ENCODE peak calls at places on chromosomes 2 and 18, in nine cellular contexts. One of them, this sample, is unnamed.

GRCh38 chr18:830315-830901 is 18.4 kb upstream of the YES1 start:
- DNase-seq in sigmoid colon: no peak
- DNase-seq in pancreas: no peak
- DNase-seq in GM23248: peak; percentile 73
- DNase-seq in SJSA1: peak; percentile 73
- DNase-seq in mesendoderm: peak; percentile 88
- DNase-seq in small intestine: no peak
- DNase-seq in heart right ventricle: peak; percentile 51
- DNase-seq in adrenal gland: peak; percentile 25
- DNase-seq in this sample: no peak

GRCh38 chr2:142140434-142140845 is 9.6 kb upstream of the LRP1B start:
- DNase-seq in sigmoid colon: no peak
- DNase-seq in pancreas: no peak
- DNase-seq in GM23248: peak; percentile 34
- DNase-seq in SJSA1: peak; percentile 10
- DNase-seq in mesendoderm: peak; percentile 31
- DNase-seq in small intestine: peak; percentile 7
- DNase-seq in heart right ventricle: no peak
- DNase-seq in adrenal gland: no peak
- DNase-seq in this sample: no peak

GRCh38 chr2:192124576-192124975 is 70.2 kb downstream of the TMEFF2 start:
- DNase-seq in sigmoid colon: no peak
- DNase-seq in pancreas: no peak
- DNase-seq in GM23248: peak; percentile 49
- DNase-seq in SJSA1: no peak
- DNase-seq in mesendoderm: no peak
- DNase-seq in small intestine: no peak
- DNase-seq in heart right ventricle: no peak
- DNase-seq in adrenal gland: no peak
- DNase-seq in this sample: no peak

GRCh38 chr2:134207589-134208209 is 46.2 kb upstream of the MGAT5 start:
- DNase-seq in sigmoid colon: no peak
- DNase-seq in pancreas: peak; percentile 68
- DNase-seq in GM23248: peak; percentile 64
- DNase-seq in SJSA1: no peak
- DNase-seq in mesendoderm: peak; percentile 93
- DNase-seq in small intestine: peak; percentile 71
- DNase-seq in heart right ventricle: peak; percentile 60
- DNase-seq in adrenal gland: peak; percentile 60
- DNase-seq in this sample: peak; percentile 86

GRCh38 chr2:54724150-54724559 is 693 bp downstream of the EML6 start:
- DNase-seq in sigmoid colon: no peak
- DNase-seq in pancreas: no peak
- DNase-seq in GM23248: peak; percentile 49
- DNase-seq in SJSA1: peak; percentile 35
- DNase-seq in mesendoderm: no peak
- DNase-seq in small intestine: peak; percentile 21
- DNase-seq in heart right ventricle: no peak
- DNase-seq in adrenal gland: no peak
- DNase-seq in this sample: no peak

GRCh38 chr2:205781244-205781643 is 98.9 kb downstream of the NRP2 start:
- DNase-seq in sigmoid colon: no peak
- DNase-seq in pancreas: no peak
- DNase-seq in GM23248: no peak
- DNase-seq in SJSA1: no peak
- DNase-seq in mesendoderm: no peak
- DNase-seq in small intestine: no peak
- DNase-seq in heart right ventricle: no peak
- DNase-seq in adrenal gland: no peak
- DNase-seq in this sample: no peak

GRCh38 chr2:189899101-189899500 is 114.9 kb downstream of the PMS1 start:
- DNase-seq in sigmoid colon: no peak
- DNase-seq in pancreas: no peak
- DNase-seq in GM23248: peak; percentile 32
- DNase-seq in SJSA1: no peak
- DNase-seq in mesendoderm: no peak
- DNase-seq in small intestine: no peak
- DNase-seq in heart right ventricle: no peak
- DNase-seq in adrenal gland: no peak
- DNase-seq in this sample: no peak

GRCh38 chr2:200217320-200217719 is 89.2 kb upstream of the SPATS2L start:
- DNase-seq in sigmoid colon: no peak
- DNase-seq in pancreas: no peak
- DNase-seq in GM23248: no peak
- DNase-seq in SJSA1: no peak
- DNase-seq in mesendoderm: no peak
- DNase-seq in small intestine: no peak
- DNase-seq in heart right ventricle: no peak
- DNase-seq in adrenal gland: no peak
- DNase-seq in this sample: no peak

GRCh38 chr18:54762386-54762785 is 65.9 kb upstream of the RAB27B start:
- DNase-seq in sigmoid colon: no peak
- DNase-seq in pancreas: no peak
- DNase-seq in GM23248: no peak
- DNase-seq in SJSA1: no peak
- DNase-seq in mesendoderm: peak; percentile 45
- DNase-seq in small intestine: no peak
- DNase-seq in heart right ventricle: no peak
- DNase-seq in adrenal gland: no peak
- DNase-seq in this sample: no peak

GRCh38 chr2:42932271-42933151 is 140.1 kb upstream of the HAAO start:
- DNase-seq in sigmoid colon: no peak
- DNase-seq in pancreas: no peak
- DNase-seq in GM23248: no peak
- DNase-seq in SJSA1: peak; percentile 70
- DNase-seq in mesendoderm: no peak
- DNase-seq in small intestine: no peak
- DNase-seq in heart right ventricle: no peak
- DNase-seq in adrenal gland: peak; percentile 44
- DNase-seq in this sample: no peak

GRCh38 chr2:42929985-42930581 is 137.7 kb upstream of the HAAO start:
- DNase-seq in sigmoid colon: no peak
- DNase-seq in pancreas: no peak
- DNase-seq in GM23248: peak; percentile 89
- DNase-seq in SJSA1: peak; percentile 77
- DNase-seq in mesendoderm: peak; percentile 42
- DNase-seq in small intestine: no peak
- DNase-seq in heart right ventricle: peak; percentile 67
- DNase-seq in adrenal gland: no peak
- DNase-seq in this sample: peak; percentile 65

GRCh38 chr2:42929577-42929984 is 137.2 kb upstream of the HAAO start:
- DNase-seq in sigmoid colon: no peak
- DNase-seq in pancreas: no peak
- DNase-seq in GM23248: no peak
- DNase-seq in SJSA1: no peak
- DNase-seq in mesendoderm: no peak
- DNase-seq in small intestine: no peak
- DNase-seq in heart right ventricle: no peak
- DNase-seq in adrenal gland: no peak
- DNase-seq in this sample: no peak

GRCh38 chr2:42931818-42932195 is 139.4 kb upstream of the HAAO start:
- DNase-seq in sigmoid colon: no peak
- DNase-seq in pancreas: no peak
- DNase-seq in GM23248: no peak
- DNase-seq in SJSA1: peak; percentile 48
- DNase-seq in mesendoderm: peak; percentile 76
- DNase-seq in small intestine: no peak
- DNase-seq in heart right ventricle: no peak
- DNase-seq in adrenal gland: no peak
- DNase-seq in this sample: no peak

GRCh38 chr2:42931147-42931817 is 138.9 kb upstream of the HAAO start:
- DNase-seq in sigmoid colon: no peak
- DNase-seq in pancreas: no peak
- DNase-seq in GM23248: peak; percentile 53
- DNase-seq in SJSA1: peak; percentile 38
- DNase-seq in mesendoderm: peak; percentile 88
- DNase-seq in small intestine: no peak
- DNase-seq in heart right ventricle: no peak
- DNase-seq in adrenal gland: no peak
- DNase-seq in this sample: peak; percentile 44
- H3K4me1 ChIP-seq in sigmoid colon: peaks cover 61% of the 10 kb centered on the region
- H3K4me1 ChIP-seq in pancreas: peaks cover 41% of the 10 kb centered on the region
- H3K4me1 ChIP-seq in GM23248: peaks cover 42% of the 10 kb centered on the region
- H3K4me1 ChIP-seq in SJSA1: peaks cover 85% of the 10 kb centered on the region
- H3K4me1 ChIP-seq in mesendoderm: peaks cover 15% of the 10 kb centered on the region
- H3K4me1 ChIP-seq in small intestine: peaks cover 8% of the 10 kb centered on the region
- H3K4me1 ChIP-seq in heart right ventricle: peaks cover 88% of the 10 kb centered on the region
- H3K4me1 ChIP-seq in adrenal gland: peaks cover 8% of the 10 kb centered on the region
- H3K4me1 ChIP-seq in this sample: no peaks in the 10 kb centered on the region

GRCh38 chr2:70553334-70553583 is 367 bp downstream of the TGFA start:
- DNase-seq in sigmoid colon: no peak
- DNase-seq in pancreas: peak; percentile 63
- DNase-seq in GM23248: no peak
- DNase-seq in SJSA1: no peak
- DNase-seq in mesendoderm: peak; percentile 63
- DNase-seq in small intestine: peak; percentile 83
- DNase-seq in heart right ventricle: no peak
- DNase-seq in adrenal gland: no peak
- DNase-seq in this sample: peak; percentile 49
- H3K27me3 ChIP-seq in sigmoid colon: peaks cover 58% of the 10 kb centered on the region
- H3K27me3 ChIP-seq in pancreas: no peaks in the 10 kb centered on the region
- H3K27me3 ChIP-seq in GM23248: peaks cover 9% of the 10 kb centered on the region
- H3K27me3 ChIP-seq in SJSA1: peaks cover 55% of the 10 kb centered on the region
- H3K27me3 ChIP-seq in mesendoderm: no peaks in the 10 kb centered on the region
- H3K27me3 ChIP-seq in small intestine: no peaks in the 10 kb centered on the region
- H3K27me3 ChIP-seq in heart right ventricle: peaks cover 78% of the 10 kb centered on the region
- H3K27me3 ChIP-seq in adrenal gland: peaks cover 24% of the 10 kb centered on the region
- H3K27me3 ChIP-seq in this sample: no peaks in the 10 kb centered on the region

DNA sequence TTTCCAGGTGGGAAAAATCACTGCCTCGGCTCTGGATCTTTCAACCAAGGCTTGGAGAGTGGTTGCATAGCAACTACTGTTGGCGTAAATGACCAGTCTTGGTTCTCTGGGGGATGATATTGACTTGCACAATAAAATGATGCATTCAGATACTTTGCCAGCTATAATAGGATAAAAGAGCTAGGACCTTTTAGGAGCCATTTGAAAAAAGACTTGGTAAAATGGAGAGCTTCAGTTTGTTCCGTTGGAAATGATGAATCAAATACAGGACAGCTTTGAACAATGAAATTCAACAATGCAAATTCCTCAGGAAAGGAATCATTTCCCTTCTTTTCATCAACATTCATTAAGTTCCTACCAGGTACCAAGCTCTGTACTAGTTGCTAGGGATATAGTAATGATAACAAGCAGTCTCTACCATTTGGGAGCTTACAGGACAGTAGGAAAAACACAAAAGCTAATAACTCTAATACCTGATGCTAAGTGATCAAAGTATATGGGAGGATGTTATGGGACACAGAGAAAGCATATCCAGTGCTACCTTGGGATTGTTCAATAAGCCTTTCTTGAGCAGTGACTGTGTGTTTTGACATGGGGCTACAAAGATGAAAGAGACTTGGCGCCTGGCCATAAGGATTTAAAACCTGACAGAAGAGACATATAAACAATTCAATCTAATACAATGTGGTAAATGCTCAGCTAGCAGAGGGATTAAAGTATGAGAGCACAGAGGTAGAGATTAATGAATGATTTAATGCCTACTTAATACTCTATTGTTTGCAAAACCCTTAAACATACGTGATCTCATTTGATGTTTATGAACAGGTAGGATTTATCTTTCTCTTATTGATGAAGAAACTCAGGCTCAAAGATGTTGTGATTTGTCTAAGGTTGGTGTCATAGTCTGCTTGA is 110.7 kb downstream of the QPCT start:
- DNase-seq in sigmoid colon: peak; percentile 65
- DNase-seq in pancreas: no peak
- DNase-seq in GM23248: peak; percentile 66
- DNase-seq in SJSA1: peak; percentile 42
- DNase-seq in mesendoderm: peak; percentile 8
- DNase-seq in small intestine: no peak
- DNase-seq in heart right ventricle: no peak
- DNase-seq in adrenal gland: no peak
- DNase-seq in this sample: no peak
- H3K4me1 ChIP-seq in sigmoid colon: peaks cover 36% of the 10 kb centered on the region
- H3K4me1 ChIP-seq in pancreas: no peaks in the 10 kb centered on the region
- H3K4me1 ChIP-seq in GM23248: peaks cover 50% of the 10 kb centered on the region
- H3K4me1 ChIP-seq in SJSA1: peaks cover 56% of the 10 kb centered on the region
- H3K4me1 ChIP-seq in mesendoderm: peaks cover 3% of the 10 kb centered on the region
- H3K4me1 ChIP-seq in small intestine: no peaks in the 10 kb centered on the region
- H3K4me1 ChIP-seq in heart right ventricle: peaks cover 14% of the 10 kb centered on the region
- H3K4me1 ChIP-seq in adrenal gland: no peaks in the 10 kb centered on the region
- H3K4me1 ChIP-seq in this sample: no peaks in the 10 kb centered on the region

GRCh38 chr2:68387408-68388350 is 22.6 kb downstream of the PLEK start:
- DNase-seq in sigmoid colon: no peak
- DNase-seq in pancreas: no peak
- DNase-seq in GM23248: no peak
- DNase-seq in SJSA1: no peak
- DNase-seq in mesendoderm: no peak
- DNase-seq in small intestine: no peak
- DNase-seq in heart right ventricle: no peak
- DNase-seq in adrenal gland: no peak
- DNase-seq in this sample: no peak

GRCh38 chr2:68388358-68388757 is 23.3 kb downstream of the PLEK start:
- DNase-seq in sigmoid colon: no peak
- DNase-seq in pancreas: no peak
- DNase-seq in GM23248: no peak
- DNase-seq in SJSA1: no peak
- DNase-seq in mesendoderm: no peak
- DNase-seq in small intestine: no peak
- DNase-seq in heart right ventricle: no peak
- DNase-seq in adrenal gland: no peak
- DNase-seq in this sample: no peak

GRCh38 chr2:68390114-68390513 is 25.0 kb downstream of the PLEK start:
- DNase-seq in sigmoid colon: no peak
- DNase-seq in pancreas: no peak
- DNase-seq in GM23248: no peak
- DNase-seq in SJSA1: no peak
- DNase-seq in mesendoderm: no peak
- DNase-seq in small intestine: no peak
- DNase-seq in heart right ventricle: no peak
- DNase-seq in adrenal gland: no peak
- DNase-seq in this sample: no peak

GRCh38 chr2:68390600-68390999 is 25.5 kb downstream of the PLEK start:
- DNase-seq in sigmoid colon: no peak
- DNase-seq in pancreas: no peak
- DNase-seq in GM23248: no peak
- DNase-seq in SJSA1: no peak
- DNase-seq in mesendoderm: no peak
- DNase-seq in small intestine: no peak
- DNase-seq in heart right ventricle: no peak
- DNase-seq in adrenal gland: no peak
- DNase-seq in this sample: no peak

DNA sequence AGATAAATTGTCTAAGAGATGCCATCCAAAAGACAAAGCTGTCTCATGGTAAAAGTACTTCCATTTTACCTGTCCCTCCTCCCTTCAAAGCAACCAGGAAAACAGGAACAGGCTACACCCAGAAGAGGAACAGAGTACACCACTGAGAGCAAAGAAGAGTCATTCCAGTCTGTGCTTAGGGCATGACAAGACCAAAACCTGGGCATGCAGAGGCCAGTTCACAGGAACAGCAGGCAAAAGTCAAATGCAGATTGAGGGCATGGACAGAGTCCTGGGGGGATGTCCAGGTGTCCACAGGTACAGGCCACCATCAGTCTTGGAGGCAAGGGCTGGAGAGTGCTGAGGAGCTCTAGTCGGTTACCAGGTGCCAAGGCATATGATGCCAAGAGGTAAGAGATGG is 23.7 kb downstream of the PLEK start:
- DNase-seq in sigmoid colon: no peak
- DNase-seq in pancreas: no peak
- DNase-seq in GM23248: no peak
- DNase-seq in SJSA1: no peak
- DNase-seq in mesendoderm: no peak
- DNase-seq in small intestine: no peak
- DNase-seq in heart right ventricle: no peak
- DNase-seq in adrenal gland: no peak
- DNase-seq in this sample: no peak
- H3K27me3 ChIP-seq in sigmoid colon: no peaks in the 10 kb centered on the region
- H3K27me3 ChIP-seq in pancreas: no peaks in the 10 kb centered on the region
- H3K27me3 ChIP-seq in GM23248: peaks cover 5% of the 10 kb centered on the region
- H3K27me3 ChIP-seq in SJSA1: peaks cover 3% of the 10 kb centered on the region
- H3K27me3 ChIP-seq in mesendoderm: no peaks in the 10 kb centered on the region
- H3K27me3 ChIP-seq in small intestine: no peaks in the 10 kb centered on the region
- H3K27me3 ChIP-seq in heart right ventricle: no peaks in the 10 kb centered on the region
- H3K27me3 ChIP-seq in adrenal gland: no peaks in the 10 kb centered on the region
- H3K27me3 ChIP-seq in this sample: no peaks in the 10 kb centered on the region